ENCODE peak calls at places on chromosomes 3 and 15, in five cellular contexts. U is ureter; W is stimulated activated CD4-positive, alpha-beta T cell treated with anti-CD3 and anti-CD28 coated beads, Interleukin-1b, Interleukin-23, amount 100 ng/mL, for 24 hours; D is D341Med; F is thoracic aorta. H is an unnamed sample.

GRCh38 chr15:93997071-93997658 is 234.2 kb upstream of the MCTP2 start:
- DNase-seq in U (no peak), W (no peak), D (no peak), F (no peak), H (no peak)

GRCh38 chr3:14124223-14124614 is 451 bp downstream of the CHCHD4 start:
- DNase-seq in U (peak; percentile 77), W (peak; percentile 59), D (peak; percentile 74), F (no peak), H (peak; percentile 52)

GRCh38 chr3:13684854-13685253 is 135.9 kb downstream of the FBLN2 start:
- DNase-seq in U (no peak), W (no peak), D (no peak), F (no peak), H (no peak)

GRCh38 chr3:48634661-48635221 is 520 bp downstream of the SLC26A6 start:
- DNase-seq in U (no peak), W (peak; percentile 60), D (peak; percentile 77), F (peak; percentile 36), H (peak; percentile 79)

GRCh38 chr15:52730163-52730562 is 51.0 kb upstream of the ATOSA start:
- DNase-seq in U (no peak), W (no peak), D (no peak), F (no peak), H (no peak)

GRCh38 chr3:61563614-61564404 is 2.4 kb downstream of the PTPRG start:
- DNase-seq in U (no peak), W (no peak), D (no peak), F (no peak), H (peak; percentile 9)

GRCh38 chr15:90560229-90560771 is 30.6 kb downstream of the CRTC3 start:
- DNase-seq in U (peak; percentile 68), W (no peak), D (no peak), F (peak; percentile 18), H (no peak)

GRCh38 chr3:152556731-152557254 is 278.1 kb upstream of the P2RY1 start:
- DNase-seq in U (no peak), W (no peak), D (no peak), F (no peak), H (no peak)

H was measured in WERI-Rb-1.